ENCODE peak calls at places on chromosomes 1 and 21, in five cellular contexts. E, A, Y, T and R are unnamed samples.

GRCh38 chr1:110393286-110393685 is 2.5 kb upstream of the SLC16A4 start:
- DNase-seq in E (no peak), A (no peak), Y (no peak), T (no peak), R (peak)

GRCh38 chr21:29521872-29522271 is 223.2 kb downstream of the BACH1 start:
- DNase-seq in E (no peak), A (no peak), Y (no peak), T (no peak), R (no peak)

GRCh38 chr1:26733982-26734381 is 38.2 kb downstream of the ARID1A start:
- DNase-seq in E (no peak), A (peak), Y (peak), T (peak), R (peak)

GRCh38 chr1:99674665-99675064 is 28.8 kb downstream of the PALMD start:
- DNase-seq in E (no peak), A (no peak), Y (peak), T (peak), R (peak)

GRCh38 chr1:246677842-246678241 is 46.4 kb upstream of the SCCPDH start:
- DNase-seq in E (no peak), A (no peak), Y (no peak), T (no peak), R (no peak)

GRCh38 chr1:184449916-184450315 is 63.1 kb downstream of the C1orf21 start:
- DNase-seq in E (no peak), A (no peak), Y (no peak), T (no peak), R (no peak)

GRCh38 chr1:157734328-157734727 is 33.8 kb upstream of the FCRL3 start:
- DNase-seq in E (no peak), A (no peak), Y (no peak), T (no peak), R (no peak)

GRCh38 chr1:204114606-204115005 is 37.2 kb downstream of the ETNK2 start:
- DNase-seq in E (no peak), A (no peak), Y (no peak), T (no peak), R (no peak)

GRCh38 chr21:42234026-42234425 is 15.1 kb downstream of the ABCG1 start:
- DNase-seq in E (no peak), A (no peak), Y (no peak), T (no peak), R (no peak)

GRCh38 chr1:153609585-153609907 is 3.4 kb downstream of the S100A16 start:
- DNase-seq in E (no peak), A (no peak), Y (no peak), T (no peak), R (no peak)
- H3K4me3 ChIP-seq in E (no peak), A (no peak), Y (peak), T (no peak), R (no peak)

GRCh38 chr21:39660596-39660995 is 47.9 kb downstream of the B3GALT5 start:
- DNase-seq in E (peak), A (peak), Y (peak), T (peak), R (peak)
- H3K4me3 ChIP-seq in E (no peak), A (peak), Y (peak), T (no peak), R (no peak)

DNA sequence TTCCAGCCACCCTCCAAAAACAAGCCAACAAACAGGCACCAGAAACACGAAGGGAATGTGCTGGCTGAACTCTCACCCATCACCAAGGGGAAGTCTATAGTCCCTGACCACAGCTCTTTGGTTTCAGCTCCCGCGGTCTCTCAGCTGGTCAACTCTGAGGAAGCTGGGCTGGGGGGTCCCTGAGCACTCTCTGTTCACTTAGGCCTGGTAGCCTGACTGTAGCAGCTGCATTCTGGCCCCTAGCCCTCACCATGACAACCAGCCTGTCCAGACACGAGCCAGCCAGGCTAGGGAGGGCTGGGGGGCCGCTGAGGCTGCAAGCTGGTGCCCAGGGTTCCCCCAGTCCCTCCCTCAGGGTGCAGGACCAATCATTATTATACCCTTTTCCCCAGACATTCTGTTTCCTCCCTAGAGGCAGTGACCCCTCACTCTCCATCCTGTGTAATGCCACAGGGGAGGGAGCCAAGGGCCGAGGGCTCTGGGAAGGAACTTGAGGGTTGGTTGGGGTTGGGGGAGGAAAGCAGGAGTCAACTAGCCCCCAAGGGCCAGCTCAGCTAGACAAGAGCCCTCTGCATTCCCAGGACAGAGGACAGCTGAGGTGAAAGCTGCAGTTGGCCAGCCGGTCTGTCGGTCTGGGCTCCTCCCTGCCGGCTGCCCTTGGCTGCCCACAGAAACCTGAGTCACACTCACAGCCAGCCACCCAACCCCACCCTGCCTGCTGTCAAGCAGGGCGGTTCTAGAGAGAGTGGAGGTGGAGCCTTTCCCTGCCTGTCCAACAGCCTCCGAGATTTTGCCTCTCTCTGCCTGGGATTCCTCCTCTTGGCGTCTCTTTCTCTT is 1.2 kb upstream of the TRAPPC3 start:
- DNase-seq in E (peak), A (peak), Y (peak), T (peak), R (peak)
- H3K4me3 ChIP-seq in E (no peak), A (peak), Y (peak), T (no peak), R (no peak)

GRCh38 chr1:232851532-232851931 is 46.3 kb downstream of the MAP10 start:
- DNase-seq in E (no peak), A (no peak), Y (no peak), T (no peak), R (no peak)
- H3K4me3 ChIP-seq in E (no peak), A (no peak), Y (no peak), T (no peak), R (no peak)

DNA sequence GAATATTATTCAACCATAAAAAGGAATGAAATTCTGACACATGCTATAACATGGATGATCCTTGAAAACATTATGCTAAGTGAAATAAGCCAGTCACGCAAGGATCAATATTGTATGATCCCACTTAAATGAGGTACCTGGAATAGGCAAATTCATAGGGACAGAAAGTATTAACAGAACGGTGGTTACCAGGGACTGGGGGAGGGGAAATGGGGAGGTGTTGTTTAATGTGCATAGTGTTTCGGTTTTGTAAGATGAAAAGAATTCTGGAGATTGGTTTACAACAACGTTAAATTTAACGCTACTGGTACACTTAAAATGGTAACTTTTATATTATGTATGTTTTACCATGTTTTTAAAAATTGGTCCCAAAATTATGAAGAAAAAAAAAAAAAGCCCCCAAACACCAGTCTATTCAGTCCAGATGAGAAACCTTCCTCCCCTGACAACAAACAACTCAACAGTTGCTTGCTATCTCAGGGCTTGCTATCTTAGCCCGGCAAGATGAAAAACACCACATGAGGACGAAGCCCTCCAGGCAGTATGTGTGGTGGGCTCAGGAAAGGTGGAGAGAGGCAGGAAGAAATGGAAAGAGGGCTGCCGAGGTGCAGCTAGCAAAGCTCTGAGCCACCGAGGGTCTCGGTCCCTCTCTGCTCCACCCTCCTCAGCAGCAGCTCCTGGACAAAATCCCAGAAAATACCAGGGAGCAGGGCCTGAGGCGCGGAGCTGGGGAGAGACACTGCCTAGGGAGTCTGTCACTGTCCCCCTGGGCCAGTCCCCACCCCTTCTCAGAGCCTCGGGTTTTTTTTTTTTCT is 8.5 kb downstream of the NUAK2 start:
- DNase-seq in E (no peak), A (no peak), Y (no peak), T (no peak), R (no peak)
- H3K4me3 ChIP-seq in E (no peak), A (no peak), Y (no peak), T (no peak), R (no peak)

GRCh38 chr1:67590329-67590728 is 94.7 kb upstream of the GADD45A start:
- DNase-seq in E (peak), A (peak), Y (peak), T (peak), R (peak)

GRCh38 chr1:67584938-67585337 is 100.1 kb upstream of the GADD45A start:
- DNase-seq in E (peak), A (no peak), Y (no peak), T (no peak), R (no peak)

GRCh38 chr1:67586596-67586995 is 98.4 kb upstream of the GADD45A start:
- DNase-seq in E (no peak), A (peak), Y (peak), T (peak), R (peak)

GRCh38 chr1:67589519-67590233 is 95.3 kb upstream of the GADD45A start:
- DNase-seq in E (no peak), A (no peak), Y (no peak), T (no peak), R (no peak)

GRCh38 chr1:67588186-67588865 is 96.7 kb upstream of the GADD45A start:
- DNase-seq in E (no peak), A (no peak), Y (no peak), T (no peak), R (no peak)
- H3K4me3 ChIP-seq in E (no peak), A (no peak), Y (no peak), T (no peak), R (no peak)

DNA sequence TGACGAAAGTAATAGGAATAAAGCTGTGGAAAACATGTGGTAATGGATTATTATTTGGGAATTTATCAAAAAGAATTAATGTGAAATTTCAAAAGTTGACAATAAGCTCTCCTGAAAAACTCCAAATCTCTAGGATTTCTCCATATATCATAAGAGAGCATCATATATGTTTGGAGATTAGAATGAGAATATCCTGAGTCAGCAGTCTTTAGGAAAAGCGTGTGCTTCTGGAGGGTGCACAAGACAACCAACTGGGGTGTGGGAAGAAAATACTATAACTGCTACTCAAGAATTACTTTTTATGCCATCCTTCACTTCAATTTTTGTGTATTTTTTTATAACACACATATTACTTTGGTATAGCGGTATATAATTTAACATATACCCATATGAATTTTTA is 19.7 kb downstream of the ELK4 start:
- DNase-seq in E (no peak), A (no peak), Y (no peak), T (no peak), R (no peak)
- H3K4me3 ChIP-seq in E (no peak), A (no peak), Y (no peak), T (no peak), R (no peak)